ENCODE peak calls at places on chromosomes 6 and 20, in six cellular contexts. Q is transverse colon, B is ovary, T is A549, Z is suprapubic skin, L is sigmoid colon. S is an unnamed sample. For H3K4me1, the result is how much of the 10 kb centered on the place peaks cover.

GRCh38 chr6:157603314-157603940 is 219.6 kb upstream of the SNX9 start:
- DNase-seq in Q (peak), B (no peak), T (no peak), Z (no peak), L (no peak), S (no peak)

GRCh38 chr20:11124849-11125505 is 451.2 kb upstream of the JAG1 start:
- DNase-seq in Q (no peak), B (no peak), T (no peak), Z (no peak), L (no peak), S (no peak)

GRCh38 chr6:95243091-95243490 is 334.2 kb upstream of the MANEA start:
- DNase-seq in Q (no peak), B (no peak), T (no peak), Z (no peak), L (no peak), S (no peak)

GRCh38 chr6:7505196-7505699 is 36.2 kb upstream of the DSP start:
- DNase-seq in Q (peak), B (no peak), T (peak), Z (peak), L (no peak), S (peak)

GRCh38 chr6:83574783-83575182 is 62.4 kb downstream of the PRSS35 start:
- DNase-seq in Q (no peak), B (no peak), T (no peak), Z (no peak), L (no peak), S (no peak)

GRCh38 chr6:144660545-144660944 is 375.4 kb downstream of the UTRN start:
- DNase-seq in Q (peak), B (no peak), T (no peak), Z (no peak), L (no peak), S (no peak)

GRCh38 chr6:146913842-146914562 is 290.2 kb upstream of the STXBP5 start:
- DNase-seq in Q (peak), B (peak), T (peak), Z (peak), L (peak), S (peak)

GRCh38 chr20:43666376-43667328 is at the start of gene MYBL2:
- DNase-seq in Q (peak), B (peak), T (peak), Z (no peak), L (no peak), S (peak)

GRCh38 chr20:55067158-55067825 is 591.9 kb downstream of the DOK5 start:
- DNase-seq in Q (no peak), B (no peak), T (no peak), Z (no peak), L (no peak), S (no peak)

GRCh38 chr6:81739230-81740195 is 13.0 kb downstream of the TENT5A start:
- DNase-seq in Q (no peak), B (no peak), T (no peak), Z (no peak), L (no peak), S (no peak)

GRCh38 chr6:161166677-161167076 is 107.2 kb downstream of the AGPAT4 start:
- DNase-seq in Q (no peak), B (no peak), T (no peak), Z (no peak), L (no peak), S (no peak)

GRCh38 chr6:90460067-90460466 is 126.8 kb downstream of the MAP3K7 start:
- DNase-seq in Q (no peak), B (no peak), T (no peak), Z (no peak), L (no peak), S (no peak)

GRCh38 chr6:64691069-64691468 is 1016.0 kb downstream of the EYS start:
- DNase-seq in Q (no peak), B (no peak), T (no peak), Z (no peak), L (no peak), S (no peak)

GRCh38 chr6:132218063-132218696 is 183.1 kb downstream of the MOXD1 start:
- DNase-seq in Q (no peak), B (no peak), T (no peak), Z (no peak), L (no peak), S (no peak)

GRCh38 chr20:62496525-62497218 is 20.9 kb upstream of the GATA5 start:
- DNase-seq in Q (peak), B (no peak), T (no peak), Z (no peak), L (no peak), S (no peak)

GRCh38 chr6:168895102-168895812 is 358.4 kb downstream of the THBS2 start:
- DNase-seq in Q (peak), B (peak), T (peak), Z (peak), L (peak), S (peak)

GRCh38 chr6:167497387-167498056 is 172.6 kb downstream of the TTLL2 start:
- DNase-seq in Q (no peak), B (no peak), T (no peak), Z (no peak), L (peak), S (no peak)

GRCh38 chr20:22491188-22491500 is 93.2 kb downstream of the FOXA2 start:
- DNase-seq in Q (no peak), B (no peak), T (no peak), Z (no peak), L (no peak), S (no peak)

GRCh38 chr20:47453167-47453782 is 48.4 kb upstream of the NCOA3 start:
- DNase-seq in Q (peak), B (no peak), T (peak), Z (no peak), L (no peak), S (no peak)

GRCh38 chr6:149368065-149368464 is 32.0 kb upstream of the SUMO4 start:
- DNase-seq in Q (no peak), B (no peak), T (no peak), Z (no peak), L (no peak), S (no peak)

GRCh38 chr6:43965628-43966373 is 161.5 kb downstream of the MRPL14 start:
- DNase-seq in Q (no peak), B (no peak), T (no peak), Z (no peak), L (no peak), S (no peak)

GRCh38 chr6:150631283-150631981 is 31.7 kb downstream of the PLEKHG1 start:
- DNase-seq in Q (no peak), B (peak), T (no peak), Z (no peak), L (no peak), S (no peak)

GRCh38 chr6:167706313-167707109 is 120.2 kb upstream of the AFDN start:
- DNase-seq in Q (no peak), B (no peak), T (no peak), Z (no peak), L (no peak), S (no peak)

DNA sequence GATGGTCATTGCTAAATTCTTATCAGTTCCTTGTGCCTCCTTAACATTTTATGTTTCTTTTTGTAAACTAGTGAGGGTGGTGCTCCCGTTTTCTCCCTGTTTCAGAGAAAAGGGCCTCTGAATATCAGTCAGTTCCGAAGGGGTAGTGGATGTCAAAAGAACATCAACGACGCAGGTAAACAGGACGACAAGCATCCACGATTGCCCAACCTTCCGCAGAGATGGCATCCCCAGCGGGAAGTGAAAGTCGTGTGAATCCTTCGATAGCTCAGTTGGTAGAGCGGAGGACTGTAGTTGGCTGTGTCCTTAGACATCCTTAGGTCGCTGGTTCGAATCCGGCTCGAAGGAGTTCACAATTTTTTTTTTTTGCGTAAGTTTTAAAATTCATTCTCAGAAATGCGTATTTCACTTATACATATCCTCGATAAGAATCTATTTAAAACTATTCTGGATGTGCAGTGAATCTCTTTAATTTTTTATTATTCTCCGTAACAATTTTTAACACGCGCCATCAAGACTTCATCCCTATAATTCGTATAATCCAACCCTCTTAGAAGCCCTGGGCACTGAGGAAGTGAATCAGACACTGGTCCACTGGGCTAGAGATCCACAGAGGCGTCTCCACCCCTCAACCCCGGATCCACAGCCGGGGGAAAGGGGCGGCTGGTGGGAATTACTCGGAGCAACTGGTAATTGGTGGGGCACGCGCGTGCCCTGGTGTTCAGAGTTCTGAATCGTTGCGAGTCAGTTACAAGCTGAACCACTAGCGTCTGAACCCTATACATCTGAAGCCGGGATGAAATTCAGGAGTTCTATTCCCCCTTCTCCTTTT is 27.9 kb upstream of the ABT1 start:
- DNase-seq in Q (peak), B (peak), T (no peak), Z (peak), L (peak), S (peak)
- TF ChIP-seq EP300 in Q (no peak), B (no peak), T (no peak), Z (no peak), L (no peak), S (no peak)

GRCh38 chr6:163865380-163865779 is 450.9 kb downstream of the QKI start:
- DNase-seq in Q (no peak), B (no peak), T (no peak), Z (no peak), L (no peak), S (no peak)

GRCh38 chr6:163867518-163868292 is 453.2 kb downstream of the QKI start:
- DNase-seq in Q (no peak), B (no peak), T (no peak), Z (no peak), L (no peak), S (no peak)

GRCh38 chr6:163863565-163863964 is 449.0 kb downstream of the QKI start:
- DNase-seq in Q (no peak), B (no peak), T (no peak), Z (no peak), L (no peak), S (no peak)

GRCh38 chr6:163861627-163862026 is 447.1 kb downstream of the QKI start:
- DNase-seq in Q (no peak), B (no peak), T (no peak), Z (no peak), L (no peak), S (no peak)

DNA sequence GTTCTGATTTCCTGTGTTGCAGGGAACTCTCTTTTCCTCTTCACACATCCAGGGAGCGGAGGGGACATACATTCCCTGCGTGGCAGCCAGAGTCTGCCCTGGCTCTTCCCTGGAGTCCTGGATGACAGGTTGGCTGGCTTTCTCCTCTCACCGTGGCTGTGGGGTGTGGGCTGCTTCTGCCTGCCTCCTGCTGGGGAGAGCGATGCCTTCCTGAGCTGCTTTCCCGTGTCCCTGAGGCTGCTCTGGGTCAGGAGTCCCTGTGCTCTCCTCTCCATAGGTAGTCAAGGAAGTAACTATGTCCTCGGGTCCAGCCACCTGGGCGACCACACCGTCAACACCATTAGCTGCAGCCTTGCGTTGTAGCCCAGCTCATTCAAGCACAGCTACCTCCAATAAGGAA is 451.7 kb downstream of the QKI start:
- DNase-seq in Q (no peak), B (no peak), T (no peak), Z (no peak), L (no peak), S (no peak)
- H3K4me1 ChIP-seq in Q (under half), B (under half), T (under half), Z (under half), L (under half), S (under half)

GRCh38 chr6:154223296-154223695 is 133.3 kb downstream of the IPCEF1 start:
- DNase-seq in Q (no peak), B (no peak), T (no peak), Z (no peak), L (no peak), S (no peak)

GRCh38 chr6:154219250-154219649 is 137.4 kb downstream of the IPCEF1 start:
- DNase-seq in Q (no peak), B (no peak), T (no peak), Z (no peak), L (no peak), S (no peak)

GRCh38 chr6:154218336-154218735 is 138.3 kb downstream of the IPCEF1 start:
- DNase-seq in Q (no peak), B (no peak), T (no peak), Z (no peak), L (no peak), S (no peak)

GRCh38 chr6:154222716-154223115 is 133.9 kb downstream of the IPCEF1 start:
- DNase-seq in Q (no peak), B (no peak), T (no peak), Z (no peak), L (no peak), S (no peak)

GRCh38 chr6:154218787-154219186 is 137.8 kb downstream of the IPCEF1 start:
- DNase-seq in Q (no peak), B (no peak), T (no peak), Z (no peak), L (no peak), S (no peak)
- TF ChIP-seq CTCF in Q (no peak), B (no peak), T (no peak), Z (no peak), L (no peak), S (no peak)

GRCh38 chr20:51869002-51869401 is 66.7 kb upstream of the SALL4 start:
- DNase-seq in Q (no peak), B (no peak), T (no peak), Z (no peak), L (no peak), S (no peak)
- TF ChIP-seq EP300 in Q (no peak), B (no peak), T (no peak), Z (no peak), L (no peak), S (no peak)

GRCh38 chr6:111759413-111759835 is 113.8 kb downstream of the FYN start:
- DNase-seq in Q (no peak), B (no peak), T (no peak), Z (no peak), L (no peak), S (no peak)

GRCh38 chr6:111761783-111762312 is 111.4 kb downstream of the FYN start:
- DNase-seq in Q (no peak), B (no peak), T (no peak), Z (no peak), L (no peak), S (no peak)

GRCh38 chr6:111759836-111760785 is 113.1 kb downstream of the FYN start:
- DNase-seq in Q (no peak), B (no peak), T (no peak), Z (no peak), L (peak), S (no peak)

GRCh38 chr6:111757342-111757741 is 115.9 kb downstream of the FYN start:
- DNase-seq in Q (no peak), B (no peak), T (no peak), Z (no peak), L (no peak), S (no peak)

GRCh38 chr6:111758608-111759293 is 114.5 kb downstream of the FYN start:
- DNase-seq in Q (no peak), B (no peak), T (no peak), Z (no peak), L (no peak), S (no peak)
- H3K4me1 ChIP-seq in Q (half or more), B (under half), T (under half), Z (under half), L (half or more), S (under half)

DNA sequence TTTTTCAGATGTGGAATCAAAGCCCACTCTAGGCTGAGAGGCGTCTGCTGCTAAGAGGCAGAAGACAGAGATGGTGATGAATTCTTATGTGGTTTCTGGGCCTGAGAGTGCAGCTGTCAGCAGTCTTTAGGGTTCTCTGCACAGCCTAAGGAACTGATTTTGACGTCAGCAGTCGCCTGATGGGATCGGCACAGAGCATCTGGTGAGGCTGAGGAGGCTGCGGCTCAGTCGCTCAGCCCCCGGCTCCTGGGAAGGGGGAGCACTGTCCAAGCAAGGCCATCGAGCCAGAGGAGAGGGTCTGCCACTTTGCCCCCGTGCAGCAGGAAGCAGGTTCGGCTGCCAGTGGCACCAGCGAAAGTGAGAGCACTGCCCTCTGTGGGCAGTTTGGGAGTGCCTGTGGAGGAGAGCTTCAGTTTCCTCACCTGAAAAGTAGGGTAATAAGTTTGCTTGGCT is 92.5 kb downstream of the TCP11 start:
- DNase-seq in Q (peak), B (peak), T (no peak), Z (no peak), L (peak), S (no peak)
- TF ChIP-seq CTCF in Q (peak), B (no peak), T (no peak), Z (no peak), L (peak), S (no peak)

GRCh38 chr20:37529214-37529967 is 1.7 kb upstream of the BLCAP start:
- DNase-seq in Q (no peak), B (no peak), T (no peak), Z (no peak), L (no peak), S (no peak)

GRCh38 chr20:37526238-37526838 is 1.3 kb downstream of the BLCAP start:
- DNase-seq in Q (peak), B (peak), T (no peak), Z (no peak), L (no peak), S (no peak)

GRCh38 chr20:37528442-37529213 is 952 bp upstream of the BLCAP start:
- DNase-seq in Q (peak), B (no peak), T (no peak), Z (no peak), L (no peak), S (no peak)

GRCh38 chr20:37526839-37527637 is 638 bp downstream of the BLCAP start:
- DNase-seq in Q (peak), B (peak), T (peak), Z (no peak), L (no peak), S (peak)

DNA sequence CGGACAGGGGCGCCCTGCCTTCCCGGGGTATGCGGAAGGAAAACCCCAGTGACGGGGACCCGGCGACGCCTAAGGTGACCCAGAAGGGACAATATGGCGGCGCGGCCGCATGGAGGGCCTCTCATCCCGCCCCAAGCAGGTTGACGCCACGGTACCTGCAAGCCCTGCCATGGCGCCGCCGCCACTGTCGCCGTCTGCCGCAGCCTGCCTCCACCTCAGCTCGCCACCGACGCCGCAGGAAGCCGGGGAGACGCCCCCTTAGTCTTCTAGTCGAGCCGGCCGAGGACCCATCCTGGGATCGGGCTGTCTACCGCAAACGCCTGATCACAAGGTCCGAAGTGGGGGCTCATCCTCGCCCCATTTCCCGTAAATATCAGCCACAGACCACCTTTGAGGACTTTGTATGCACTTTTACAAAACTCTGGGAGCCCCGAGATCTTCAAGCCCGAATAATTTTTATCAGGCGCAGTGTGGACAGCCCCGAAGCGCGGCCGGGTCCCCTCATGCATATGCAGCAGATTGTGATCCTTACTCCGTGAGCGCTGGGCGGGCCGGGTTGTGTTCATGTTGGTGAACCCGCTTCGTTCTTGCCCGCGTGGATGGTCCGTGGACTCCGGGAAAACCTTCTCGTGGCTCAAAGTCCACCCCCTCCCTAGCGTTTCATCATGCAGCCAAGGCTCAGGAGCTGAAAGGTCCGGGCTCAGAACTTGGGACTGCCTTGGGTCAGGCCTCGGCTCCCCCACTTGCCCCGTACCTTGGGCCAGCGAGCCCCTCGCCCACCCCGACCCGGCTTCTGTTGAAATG is at the start of gene BLCAP:
- DNase-seq in Q (peak), B (peak), T (peak), Z (peak), L (peak), S (peak)
- TF ChIP-seq EP300 in Q (no peak), B (no peak), T (no peak), Z (no peak), L (no peak), S (no peak)

GRCh38 chr6:26030716-26031115 is 56.5 kb upstream of the HFE start:
- DNase-seq in Q (no peak), B (no peak), T (no peak), Z (no peak), L (no peak), S (no peak)

GRCh38 chr6:26029857-26030653 is 57.2 kb upstream of the HFE start:
- DNase-seq in Q (no peak), B (no peak), T (no peak), Z (no peak), L (no peak), S (no peak)

GRCh38 chr6:26028212-26028752 is 58.9 kb upstream of the HFE start:
- DNase-seq in Q (no peak), B (no peak), T (no peak), Z (no peak), L (no peak), S (no peak)

GRCh38 chr6:26028753-26029569 is 58.3 kb upstream of the HFE start:
- DNase-seq in Q (no peak), B (no peak), T (no peak), Z (no peak), L (no peak), S (no peak)

GRCh38 chr6:26029570-26029856 is 57.7 kb upstream of the HFE start:
- DNase-seq in Q (no peak), B (no peak), T (no peak), Z (no peak), L (no peak), S (no peak)
- H3K4me1 ChIP-seq in Q (under half), B (under half), T (under half), Z (under half), L (under half), S (half or more)

GRCh38 chr20:37759761-37760209 is 66.0 kb downstream of the CTNNBL1 start:
- DNase-seq in Q (no peak), B (no peak), T (no peak), Z (no peak), L (no peak), S (no peak)

GRCh38 chr20:37757550-37757949 is 63.7 kb downstream of the CTNNBL1 start:
- DNase-seq in Q (no peak), B (no peak), T (no peak), Z (no peak), L (no peak), S (no peak)

GRCh38 chr20:37756234-37756633 is 62.4 kb downstream of the CTNNBL1 start:
- DNase-seq in Q (no peak), B (no peak), T (no peak), Z (no peak), L (no peak), S (no peak)

GRCh38 chr20:37760322-37760721 is 66.5 kb downstream of the CTNNBL1 start:
- DNase-seq in Q (no peak), B (no peak), T (no peak), Z (no peak), L (no peak), S (no peak)

GRCh38 chr20:37758332-37758731 is 64.5 kb downstream of the CTNNBL1 start:
- DNase-seq in Q (no peak), B (no peak), T (peak), Z (no peak), L (no peak), S (no peak)
- TF ChIP-seq CTCF in Q (no peak), B (no peak), T (no peak), Z (no peak), L (no peak), S (no peak)